ENCODE peak calls at places on chromosomes 2 and 18, in nine cellular contexts. One of them, this sample, is unnamed.

GRCh38 chr18:76208632-76209308 is 286.3 kb downstream of the ZNF516 start:
- DNase-seq in K562: no peak
- DNase-seq in HCT116: no peak
- DNase-seq in fibroblast of lung: no peak
- DNase-seq in A549: no peak
- DNase-seq in neural progenitor cell: peak
- DNase-seq in mesenchymal stem cell: no peak
- DNase-seq in MM.1S: peak
- DNase-seq in GM23248: peak
- DNase-seq in this sample: no peak

GRCh38 chr18:21851327-21851961 is 110.9 kb downstream of the MIB1 start:
- DNase-seq in K562: peak
- DNase-seq in HCT116: no peak
- DNase-seq in fibroblast of lung: no peak
- DNase-seq in A549: peak
- DNase-seq in neural progenitor cell: no peak
- DNase-seq in mesenchymal stem cell: peak
- DNase-seq in MM.1S: peak
- DNase-seq in GM23248: peak
- DNase-seq in this sample: peak

GRCh38 chr2:100894531-100895156 is 74.7 kb downstream of the NPAS2 start:
- DNase-seq in K562: no peak
- DNase-seq in HCT116: no peak
- DNase-seq in fibroblast of lung: no peak
- DNase-seq in A549: no peak
- DNase-seq in neural progenitor cell: no peak
- DNase-seq in mesenchymal stem cell: no peak
- DNase-seq in MM.1S: no peak
- DNase-seq in GM23248: no peak
- DNase-seq in this sample: peak

GRCh38 chr2:223941579-223942277 is 3.4 kb downstream of the WDFY1 start:
- DNase-seq in K562: no peak
- DNase-seq in HCT116: no peak
- DNase-seq in fibroblast of lung: peak
- DNase-seq in A549: peak
- DNase-seq in neural progenitor cell: no peak
- DNase-seq in mesenchymal stem cell: peak
- DNase-seq in MM.1S: no peak
- DNase-seq in GM23248: peak
- DNase-seq in this sample: no peak

GRCh38 chr2:22904126-22904684 is 480.8 kb upstream of the KLHL29 start:
- DNase-seq in K562: peak
- DNase-seq in HCT116: no peak
- DNase-seq in fibroblast of lung: no peak
- DNase-seq in A549: peak
- DNase-seq in neural progenitor cell: peak
- DNase-seq in mesenchymal stem cell: no peak
- DNase-seq in MM.1S: no peak
- DNase-seq in GM23248: peak
- DNase-seq in this sample: peak

GRCh38 chr2:85933753-85934594 is 45.2 kb upstream of the ST3GAL5 start:
- DNase-seq in K562: peak
- DNase-seq in HCT116: no peak
- DNase-seq in fibroblast of lung: peak
- DNase-seq in A549: peak
- DNase-seq in neural progenitor cell: no peak
- DNase-seq in mesenchymal stem cell: peak
- DNase-seq in MM.1S: peak
- DNase-seq in GM23248: peak
- DNase-seq in this sample: no peak

GRCh38 chr2:172430671-172431070 is 3.3 kb downstream of the ITGA6 start:
- DNase-seq in K562: no peak
- DNase-seq in HCT116: peak
- DNase-seq in fibroblast of lung: peak
- DNase-seq in A549: no peak
- DNase-seq in neural progenitor cell: no peak
- DNase-seq in mesenchymal stem cell: no peak
- DNase-seq in MM.1S: no peak
- DNase-seq in GM23248: peak
- DNase-seq in this sample: no peak

GRCh38 chr2:58436842-58437241 is 195.7 kb upstream of the FANCL start:
- DNase-seq in K562: no peak
- DNase-seq in HCT116: no peak
- DNase-seq in fibroblast of lung: peak
- DNase-seq in A549: no peak
- DNase-seq in neural progenitor cell: no peak
- DNase-seq in mesenchymal stem cell: no peak
- DNase-seq in MM.1S: no peak
- DNase-seq in GM23248: peak
- DNase-seq in this sample: no peak

GRCh38 chr2:95389256-95390119 is 13.0 kb upstream of the FAHD2A start:
- DNase-seq in K562: peak
- DNase-seq in HCT116: peak
- DNase-seq in fibroblast of lung: peak
- DNase-seq in A549: peak
- DNase-seq in neural progenitor cell: peak
- DNase-seq in mesenchymal stem cell: peak
- DNase-seq in MM.1S: peak
- DNase-seq in GM23248: peak
- DNase-seq in this sample: peak

GRCh38 chr18:60064271-60064670 is 164.5 kb downstream of the PMAIP1 start:
- DNase-seq in K562: no peak
- DNase-seq in HCT116: no peak
- DNase-seq in fibroblast of lung: peak
- DNase-seq in A549: no peak
- DNase-seq in neural progenitor cell: no peak
- DNase-seq in mesenchymal stem cell: no peak
- DNase-seq in MM.1S: no peak
- DNase-seq in GM23248: peak
- DNase-seq in this sample: no peak

GRCh38 chr18:47718646-47719045 is 211.8 kb downstream of the SMAD2 start:
- DNase-seq in K562: no peak
- DNase-seq in HCT116: no peak
- DNase-seq in fibroblast of lung: no peak
- DNase-seq in A549: no peak
- DNase-seq in neural progenitor cell: no peak
- DNase-seq in mesenchymal stem cell: no peak
- DNase-seq in MM.1S: no peak
- DNase-seq in GM23248: no peak
- DNase-seq in this sample: no peak

GRCh38 chr2:156687126-156687525 is 250.9 kb downstream of the GPD2 start:
- DNase-seq in K562: no peak
- DNase-seq in HCT116: no peak
- DNase-seq in fibroblast of lung: no peak
- DNase-seq in A549: no peak
- DNase-seq in neural progenitor cell: no peak
- DNase-seq in mesenchymal stem cell: no peak
- DNase-seq in MM.1S: no peak
- DNase-seq in GM23248: no peak
- DNase-seq in this sample: no peak

GRCh38 chr2:37527362-37527761 is 144.1 kb downstream of the CDC42EP3 start:
- DNase-seq in K562: no peak
- DNase-seq in HCT116: no peak
- DNase-seq in fibroblast of lung: no peak
- DNase-seq in A549: no peak
- DNase-seq in neural progenitor cell: no peak
- DNase-seq in mesenchymal stem cell: no peak
- DNase-seq in MM.1S: no peak
- DNase-seq in GM23248: no peak
- DNase-seq in this sample: no peak

GRCh38 chr2:48799605-48800004 is 44.1 kb upstream of the LHCGR start:
- DNase-seq in K562: no peak
- DNase-seq in HCT116: no peak
- DNase-seq in fibroblast of lung: no peak
- DNase-seq in A549: no peak
- DNase-seq in neural progenitor cell: no peak
- DNase-seq in mesenchymal stem cell: no peak
- DNase-seq in MM.1S: no peak
- DNase-seq in GM23248: no peak
- DNase-seq in this sample: no peak

GRCh38 chr2:191189112-191189635 is 38.4 kb upstream of the STAT4 start:
- DNase-seq in K562: no peak
- DNase-seq in HCT116: no peak
- DNase-seq in fibroblast of lung: no peak
- DNase-seq in A549: no peak
- DNase-seq in neural progenitor cell: no peak
- DNase-seq in mesenchymal stem cell: no peak
- DNase-seq in MM.1S: no peak
- DNase-seq in GM23248: no peak
- DNase-seq in this sample: no peak

GRCh38 chr2:149161481-149162225 is 123.2 kb downstream of the LYPD6B start:
- DNase-seq in K562: no peak
- DNase-seq in HCT116: no peak
- DNase-seq in fibroblast of lung: no peak
- DNase-seq in A549: no peak
- DNase-seq in neural progenitor cell: no peak
- DNase-seq in mesenchymal stem cell: peak
- DNase-seq in MM.1S: no peak
- DNase-seq in GM23248: no peak
- DNase-seq in this sample: no peak

GRCh38 chr2:181891966-181892794 is 650 bp downstream of the ITPRID2 start:
- DNase-seq in K562: peak
- DNase-seq in HCT116: peak
- DNase-seq in fibroblast of lung: peak
- DNase-seq in A549: peak
- DNase-seq in neural progenitor cell: peak
- DNase-seq in mesenchymal stem cell: peak
- DNase-seq in MM.1S: peak
- DNase-seq in GM23248: peak
- DNase-seq in this sample: peak

GRCh38 chr2:121071058-121071504 is 213.9 kb downstream of the TFCP2L1 start:
- DNase-seq in K562: peak
- DNase-seq in HCT116: peak
- DNase-seq in fibroblast of lung: peak
- DNase-seq in A549: peak
- DNase-seq in neural progenitor cell: peak
- DNase-seq in mesenchymal stem cell: peak
- DNase-seq in MM.1S: no peak
- DNase-seq in GM23248: peak
- DNase-seq in this sample: peak

DNA sequence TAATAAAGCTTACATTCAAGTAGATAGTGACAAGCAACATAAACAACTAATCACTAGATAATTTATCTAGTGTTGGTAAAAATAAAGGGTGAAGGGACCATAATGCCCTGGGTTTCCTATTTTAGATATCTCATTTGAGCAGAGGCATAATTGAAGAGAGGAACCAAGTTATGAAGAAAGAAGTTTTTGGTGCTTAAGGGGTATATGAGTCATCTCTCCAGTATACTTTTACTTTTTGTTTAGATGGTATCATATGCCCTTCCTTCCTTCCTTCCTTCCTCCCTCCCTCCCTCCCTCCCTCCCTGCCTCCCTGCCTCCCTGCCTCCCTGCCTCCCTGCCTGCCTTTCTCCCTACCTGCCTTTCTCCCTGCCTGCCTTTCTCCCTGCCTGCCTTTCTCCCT is 1053.5 kb upstream of the CELF4 start:
- DNase-seq in K562: no peak
- DNase-seq in HCT116: no peak
- DNase-seq in fibroblast of lung: no peak
- DNase-seq in A549: no peak
- DNase-seq in neural progenitor cell: no peak
- DNase-seq in mesenchymal stem cell: no peak
- DNase-seq in MM.1S: no peak
- DNase-seq in GM23248: no peak
- DNase-seq in this sample: no peak
- H3K4me2 ChIP-seq in K562: no peak
- H3K4me2 ChIP-seq in HCT116: no peak
- H3K4me2 ChIP-seq in fibroblast of lung: no peak
- H3K4me2 ChIP-seq in A549: no peak
- H3K4me2 ChIP-seq in neural progenitor cell: no peak
- H3K4me2 ChIP-seq in mesenchymal stem cell: no peak
- H3K4me2 ChIP-seq in MM.1S: no peak
- H3K4me2 ChIP-seq in GM23248: no peak
- H3K4me2 ChIP-seq in this sample: no peak

GRCh38 chr18:58045265-58046086 is 1.4 kb downstream of the NEDD4L start:
- DNase-seq in K562: peak
- DNase-seq in HCT116: peak
- DNase-seq in fibroblast of lung: peak
- DNase-seq in A549: peak
- DNase-seq in neural progenitor cell: peak
- DNase-seq in mesenchymal stem cell: peak
- DNase-seq in MM.1S: peak
- DNase-seq in GM23248: peak
- DNase-seq in this sample: peak

GRCh38 chr18:58044370-58045264 is 591 bp downstream of the NEDD4L start:
- DNase-seq in K562: peak
- DNase-seq in HCT116: no peak
- DNase-seq in fibroblast of lung: peak
- DNase-seq in A549: peak
- DNase-seq in neural progenitor cell: peak
- DNase-seq in mesenchymal stem cell: peak
- DNase-seq in MM.1S: peak
- DNase-seq in GM23248: peak
- DNase-seq in this sample: peak

GRCh38 chr18:58047556-58047882 is 3.5 kb downstream of the NEDD4L start:
- DNase-seq in K562: no peak
- DNase-seq in HCT116: no peak
- DNase-seq in fibroblast of lung: no peak
- DNase-seq in A549: no peak
- DNase-seq in neural progenitor cell: no peak
- DNase-seq in mesenchymal stem cell: no peak
- DNase-seq in MM.1S: no peak
- DNase-seq in GM23248: no peak
- DNase-seq in this sample: no peak

GRCh38 chr18:58046794-58047555 is 2.9 kb downstream of the NEDD4L start:
- DNase-seq in K562: no peak
- DNase-seq in HCT116: no peak
- DNase-seq in fibroblast of lung: no peak
- DNase-seq in A549: no peak
- DNase-seq in neural progenitor cell: no peak
- DNase-seq in mesenchymal stem cell: no peak
- DNase-seq in MM.1S: no peak
- DNase-seq in GM23248: no peak
- DNase-seq in this sample: no peak

GRCh38 chr18:58046087-58046793 is 2.2 kb downstream of the NEDD4L start:
- DNase-seq in K562: no peak
- DNase-seq in HCT116: no peak
- DNase-seq in fibroblast of lung: peak
- DNase-seq in A549: no peak
- DNase-seq in neural progenitor cell: peak
- DNase-seq in mesenchymal stem cell: no peak
- DNase-seq in MM.1S: no peak
- DNase-seq in GM23248: no peak
- DNase-seq in this sample: no peak
- H3K4me3 ChIP-seq in K562: peak
- H3K4me3 ChIP-seq in HCT116: peak
- H3K4me3 ChIP-seq in fibroblast of lung: peak
- H3K4me3 ChIP-seq in A549: peak
- H3K4me3 ChIP-seq in neural progenitor cell: peak
- H3K4me3 ChIP-seq in mesenchymal stem cell: no peak
- H3K4me3 ChIP-seq in MM.1S: peak
- H3K4me3 ChIP-seq in GM23248: peak
- H3K4me3 ChIP-seq in this sample: peak

GRCh38 chr2:128260239-128261138 is 58.2 kb downstream of the HS6ST1 start:
- DNase-seq in K562: peak
- DNase-seq in HCT116: peak
- DNase-seq in fibroblast of lung: peak
- DNase-seq in A549: peak
- DNase-seq in neural progenitor cell: peak
- DNase-seq in mesenchymal stem cell: peak
- DNase-seq in MM.1S: no peak
- DNase-seq in GM23248: peak
- DNase-seq in this sample: no peak
- H3K4me2 ChIP-seq in K562: no peak
- H3K4me2 ChIP-seq in HCT116: peak
- H3K4me2 ChIP-seq in fibroblast of lung: peak
- H3K4me2 ChIP-seq in A549: no peak
- H3K4me2 ChIP-seq in neural progenitor cell: peak
- H3K4me2 ChIP-seq in mesenchymal stem cell: no peak
- H3K4me2 ChIP-seq in MM.1S: no peak
- H3K4me2 ChIP-seq in GM23248: peak
- H3K4me2 ChIP-seq in this sample: no peak

GRCh38 chr2:144249035-144249637 is 270.8 kb downstream of the ZEB2 start:
- DNase-seq in K562: no peak
- DNase-seq in HCT116: no peak
- DNase-seq in fibroblast of lung: no peak
- DNase-seq in A549: no peak
- DNase-seq in neural progenitor cell: no peak
- DNase-seq in mesenchymal stem cell: no peak
- DNase-seq in MM.1S: no peak
- DNase-seq in GM23248: peak
- DNase-seq in this sample: no peak
- H3K4me3 ChIP-seq in K562: no peak
- H3K4me3 ChIP-seq in HCT116: no peak
- H3K4me3 ChIP-seq in fibroblast of lung: no peak
- H3K4me3 ChIP-seq in A549: no peak
- H3K4me3 ChIP-seq in neural progenitor cell: no peak
- H3K4me3 ChIP-seq in mesenchymal stem cell: no peak
- H3K4me3 ChIP-seq in MM.1S: no peak
- H3K4me3 ChIP-seq in GM23248: peak
- H3K4me3 ChIP-seq in this sample: no peak

This sample was measured in Karpas-422.